ENCODE peak calls at places on chromosomes 4 and X, in nine cellular contexts. N, O, Y, I, D, E, S, L and V are unnamed samples.

GRCh38 chrX:132059973-132060540 is 37.0 kb downstream of the STK26 start:
- DNase-seq in Y (no peak), N (no peak), S (no peak), I (no peak), E (no peak), L (no peak), D (no peak), O (no peak), V (no peak)

GRCh38 chr4:26854701-26855100 is 5.9 kb upstream of the STIM2 start:
- DNase-seq in N (no peak), Y (no peak), O (no peak), S (no peak), L (no peak), I (no peak), D (no peak), E (no peak), V (no peak)

GRCh38 chrX:23861215-23861896 is 46.4 kb downstream of the APOO start:
- DNase-seq in D (no peak), E (no peak), L (no peak), I (no peak), N (no peak), O (no peak), S (no peak), Y (no peak), V (no peak)

GRCh38 chr4:142534994-142535393 is 311.1 kb downstream of the INPP4B start:
- DNase-seq in O (no peak), I (no peak), E (no peak), N (no peak), S (no peak), D (no peak), Y (peak; percentile 45), L (no peak), V (no peak)

GRCh38 chr4:98284640-98285046 is 23.5 kb downstream of the RAP1GDS1 start:
- DNase-seq in D (no peak), O (no peak), L (no peak), N (no peak), E (peak; percentile 49), I (no peak), S (no peak), Y (peak; percentile 34), V (no peak)

GRCh38 chr4:88320780-88321373 is 36.5 kb upstream of the PPM1K start:
- DNase-seq in I (peak; percentile 33), E (no peak), S (no peak), D (no peak), O (no peak), L (no peak), Y (no peak), N (no peak), V (no peak)

GRCh38 chrX:45745479-45745878 is 544.8 kb upstream of the DIPK2B start:
- DNase-seq in S (no peak), N (no peak), Y (no peak), D (no peak), O (no peak), E (no peak), L (no peak), I (no peak), V (no peak)

GRCh38 chr4:126630171-126630570 is 1002.6 kb upstream of the INTU start:
- DNase-seq in E (no peak), L (no peak), D (no peak), Y (no peak), S (no peak), I (no peak), N (no peak), O (no peak), V (no peak)

GRCh38 chrX:1442724-1443367 is 9.9 kb downstream of the ASMTL start:
- DNase-seq in O (no peak), N (no peak), E (no peak), S (no peak), Y (no peak), L (no peak), D (peak; percentile 6), I (no peak), V (peak; percentile 34)

GRCh38 chrX:79728421-79728820 is 286.1 kb upstream of the TBX22 start:
- DNase-seq in E (no peak), Y (no peak), I (no peak), D (no peak), N (no peak), S (no peak), L (no peak), O (no peak), V (no peak)

GRCh38 chr4:88759039-88759631 is 61.5 kb upstream of the NAP1L5 start:
- DNase-seq in O (peak; percentile 18), S (no peak), L (no peak), I (peak; percentile 27), Y (peak; percentile 64), N (no peak), E (no peak), D (no peak), V (no peak)

GRCh38 chr4:176789955-176790354 is 2.8 kb downstream of the VEGFC start:
- DNase-seq in S (peak; percentile 42), I (peak; percentile 76), D (no peak), L (no peak), O (no peak), N (peak; percentile 26), E (no peak), Y (peak; percentile 81), V (no peak)

GRCh38 chr4:54254915-54255246 is 25.8 kb downstream of the PDGFRA start:
- DNase-seq in D (no peak), O (no peak), S (no peak), E (no peak), L (no peak), I (no peak), Y (no peak), N (no peak), V (no peak)

GRCh38 chrX:54785901-54786300 is 12.2 kb downstream of the ITIH6 start:
- DNase-seq in E (peak; percentile 26), L (no peak), S (no peak), D (no peak), Y (no peak), N (no peak), I (no peak), O (no peak), V (no peak)

GRCh38 chr4:121113680-121114079 is 41.3 kb upstream of the NDNF start:
- DNase-seq in N (no peak), D (no peak), O (no peak), I (no peak), S (no peak), E (no peak), L (no peak), Y (no peak), V (no peak)

GRCh38 chr4:121107507-121107906 is 35.2 kb upstream of the NDNF start:
- DNase-seq in L (no peak), D (no peak), E (no peak), O (no peak), S (no peak), I (no peak), N (no peak), Y (no peak), V (no peak)

GRCh38 chr4:121108557-121108956 is 36.2 kb upstream of the NDNF start:
- DNase-seq in E (no peak), L (no peak), I (no peak), S (no peak), O (no peak), Y (no peak), D (no peak), N (no peak), V (no peak)

GRCh38 chr4:121114756-121115155 is 42.4 kb upstream of the NDNF start:
- DNase-seq in I (no peak), D (no peak), S (no peak), E (no peak), N (no peak), O (no peak), L (no peak), Y (no peak), V (no peak)

GRCh38 chr4:121112530-121112929 is 40.2 kb upstream of the NDNF start:
- DNase-seq in I (no peak), D (no peak), E (no peak), L (no peak), N (no peak), O (no peak), S (no peak), Y (no peak), V (no peak)
- TF ChIP-seq CTCF in I (peak; percentile 35), D (peak; percentile 37), E (no peak), L (no peak), N (no peak), O (peak; percentile 23), S (peak; percentile 36), Y (peak; percentile 41), V (peak; percentile 82)

GRCh38 chrX:71227370-71228062 is 4.5 kb downstream of the GJB1 start:
- DNase-seq in Y (no peak), O (no peak), E (no peak), N (no peak), I (no peak), D (no peak), L (no peak), S (no peak), V (no peak)
- TF ChIP-seq CTCF in Y (no peak), O (no peak), E (no peak), N (no peak), I (peak; percentile 25), D (no peak), L (no peak), S (no peak), V (peak; percentile 30)

DNA sequence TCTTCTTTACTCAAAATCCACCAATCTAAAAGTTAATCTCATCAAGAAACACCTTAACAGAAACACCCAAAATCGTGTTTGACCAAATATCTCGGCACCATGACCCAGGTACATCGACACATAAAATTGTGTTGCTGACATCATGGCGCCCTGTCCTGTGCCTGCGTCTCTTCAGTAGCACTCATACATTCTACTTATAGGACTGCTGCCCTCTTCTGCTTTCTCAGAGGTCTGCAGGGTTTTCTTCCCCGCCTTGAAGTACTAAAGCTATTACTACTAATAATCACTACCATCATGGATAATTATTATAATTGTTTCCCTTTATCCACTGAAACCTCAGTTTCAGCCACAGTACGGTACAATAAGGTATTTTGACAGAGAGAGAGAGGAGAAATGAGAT is 1403.1 kb upstream of the TENM3 start:
- DNase-seq in S (no peak), D (no peak), L (no peak), N (no peak), E (no peak), I (no peak), Y (no peak), O (no peak), V (no peak)
- TF ChIP-seq CTCF in S (peak; percentile 7), D (no peak), L (no peak), N (no peak), E (no peak), I (peak; percentile 23), Y (peak; percentile 16), O (no peak), V (peak; percentile 41)

GRCh38 chrX:139734996-139735395 is 27.0 kb upstream of the MCF2 start:
- DNase-seq in D (no peak), N (no peak), O (no peak), I (no peak), Y (no peak), L (no peak), S (no peak), E (no peak), V (no peak)

GRCh38 chrX:139738581-139738980 is 30.6 kb upstream of the MCF2 start:
- DNase-seq in Y (peak; percentile 26), D (no peak), L (no peak), O (no peak), N (no peak), S (peak; percentile 5), E (no peak), I (no peak), V (no peak)

GRCh38 chrX:139739138-139739537 is 31.2 kb upstream of the MCF2 start:
- DNase-seq in S (peak; percentile 12), E (no peak), L (no peak), Y (peak; percentile 49), N (no peak), I (peak; percentile 29), O (peak; percentile 8), D (no peak), V (no peak)
- TF ChIP-seq CTCF in S (no peak), E (no peak), L (no peak), Y (no peak), N (no peak), I (no peak), O (no peak), D (no peak), V (no peak)

GRCh38 chrX:10326578-10326977 is 169.8 kb downstream of the CLCN4 start:
- DNase-seq in L (no peak), I (peak; percentile 50), E (peak; percentile 30), N (no peak), O (peak; percentile 3), S (no peak), D (peak; percentile 25), Y (peak; percentile 43), V (no peak)
- TF ChIP-seq CTCF in L (no peak), I (peak; percentile 66), E (no peak), N (no peak), O (peak; percentile 49), S (no peak), D (peak; percentile 44), Y (peak; percentile 46), V (peak; percentile 68)